ENCODE peak calls at places on chromosome X, in eight cellular contexts. M is naive thymus-derived CD8-positive, alpha-beta T cell; J is NCI-H2081 treated with DMSO at 0.1 percent for 48 hours; E is NCI-H1092; C is dermis blood vessel endothelial cell; H is activated naive CD8-positive, alpha-beta T cell treated with anti-CD3 and anti-CD28 coated beads, Interleukin-2, amount 50 U/mL, for 24 hours; V is H9; X is amniotic stem cell. Z is an unnamed sample.

GRCh38 chrX:8306296-8306975 is 135.4 kb upstream of the VCX2 start:
- DNase-seq in M (no peak), J (no peak), E (no peak), C (no peak), H (no peak), V (no peak), X (no peak), Z (no peak)

GRCh38 chrX:105695451-105695850 is 126.9 kb upstream of the NRK start:
- DNase-seq in M (no peak), J (no peak), E (no peak), C (no peak), H (no peak), V (no peak), X (no peak), Z (peak; percentile 70)

GRCh38 chrX:107574711-107575110 is 53.6 kb upstream of the PRPS1 start:
- DNase-seq in M (no peak), J (no peak), E (no peak), C (no peak), H (no peak), V (no peak), X (no peak), Z (peak; percentile 21)

GRCh38 chrX:46574941-46575381 is 1.4 kb downstream of the CHST7 start:
- DNase-seq in M (no peak), J (no peak), E (peak; percentile 18), C (peak; percentile 50), H (peak; percentile 14), V (peak; percentile 41), X (no peak), Z (no peak)

GRCh38 chrX:38717871-38718270 is 83.4 kb upstream of the MID1IP1 start:
- DNase-seq in M (no peak), J (no peak), E (no peak), C (peak; percentile 43), H (peak; percentile 1), V (peak; percentile 36), X (no peak), Z (peak; percentile 2)

GRCh38 chrX:154815274-154815818 is 10.1 kb upstream of the MPP1 start:
- DNase-seq in M (no peak), J (no peak), E (no peak), C (no peak), H (no peak), V (no peak), X (no peak), Z (no peak)

GRCh38 chrX:21715825-21716224 is 42.1 kb downstream of the SMPX start:
- DNase-seq in M (no peak), J (no peak), E (no peak), C (no peak), H (no peak), V (no peak), X (no peak), Z (no peak)

GRCh38 chrX:22069586-22069985 is 37.5 kb downstream of the PHEX start:
- DNase-seq in M (no peak), J (no peak), E (no peak), C (no peak), H (no peak), V (no peak), X (no peak), Z (no peak)

GRCh38 chrX:152635941-152636340 is 1.8 kb upstream of the GABRQ start:
- DNase-seq in M (no peak), J (no peak), E (peak; percentile 7), C (peak; percentile 73), H (no peak), V (peak; percentile 58), X (peak; percentile 1), Z (peak; percentile 33)

Z was measured in HT1080.